ENCODE peak calls at places on chromosomes 13 and 19, in six cellular contexts. One of them, this sample, is unnamed.

GRCh38 chr13:41533266-41533665 is 75.9 kb downstream of the RGCC start:
- DNase-seq in GM13976: no peak
- DNase-seq in lower leg skin: no peak
- DNase-seq in heart left ventricle: no peak
- DNase-seq in OCI-LY7: no peak
- DNase-seq in tibial artery: no peak
- DNase-seq in this sample: no peak

GRCh38 chr13:85241045-85241444 is 558.2 kb downstream of the SLITRK6 start:
- DNase-seq in GM13976: no peak
- DNase-seq in lower leg skin: no peak
- DNase-seq in heart left ventricle: no peak
- DNase-seq in OCI-LY7: no peak
- DNase-seq in tibial artery: no peak
- DNase-seq in this sample: no peak

GRCh38 chr19:56367829-56368711 is 25.3 kb downstream of the ZNF582 start:
- DNase-seq in GM13976: peak; percentile 68
- DNase-seq in lower leg skin: peak; percentile 81
- DNase-seq in heart left ventricle: peak; percentile 93
- DNase-seq in OCI-LY7: no peak
- DNase-seq in tibial artery: peak; percentile 94
- DNase-seq in this sample: peak; percentile 59

GRCh38 chr13:56528040-56528760 is 612.5 kb upstream of the PRR20A start:
- DNase-seq in GM13976: no peak
- DNase-seq in lower leg skin: no peak
- DNase-seq in heart left ventricle: no peak
- DNase-seq in OCI-LY7: no peak
- DNase-seq in tibial artery: no peak
- DNase-seq in this sample: no peak

GRCh38 chr13:47033216-47033615 is 136.4 kb upstream of the HTR2A start:
- DNase-seq in GM13976: no peak
- DNase-seq in lower leg skin: no peak
- DNase-seq in heart left ventricle: no peak
- DNase-seq in OCI-LY7: no peak
- DNase-seq in tibial artery: no peak
- DNase-seq in this sample: no peak

GRCh38 chr13:91313581-91313980 is 33.9 kb upstream of the MIR17HG start:
- DNase-seq in GM13976: no peak
- DNase-seq in lower leg skin: no peak
- DNase-seq in heart left ventricle: no peak
- DNase-seq in OCI-LY7: no peak
- DNase-seq in tibial artery: no peak
- DNase-seq in this sample: no peak

GRCh38 chr13:57633950-57634828 is 2.6 kb downstream of the PCDH17 start:
- DNase-seq in GM13976: peak; percentile 13
- DNase-seq in lower leg skin: no peak
- DNase-seq in heart left ventricle: peak; percentile 12
- DNase-seq in OCI-LY7: no peak
- DNase-seq in tibial artery: peak; percentile 65
- DNase-seq in this sample: no peak

GRCh38 chr19:37572203-37572602 is 22.4 kb downstream of the ZNF571 start:
- DNase-seq in GM13976: no peak
- DNase-seq in lower leg skin: no peak
- DNase-seq in heart left ventricle: no peak
- DNase-seq in OCI-LY7: no peak
- DNase-seq in tibial artery: no peak
- DNase-seq in this sample: no peak

GRCh38 chr19:10270180-10270615 is 722 bp upstream of the ICAM1 start:
- DNase-seq in GM13976: peak; percentile 84
- DNase-seq in lower leg skin: peak; percentile 58
- DNase-seq in heart left ventricle: peak; percentile 72
- DNase-seq in OCI-LY7: no peak
- DNase-seq in tibial artery: peak; percentile 79
- DNase-seq in this sample: peak; percentile 72

GRCh38 chr19:5454743-5455142 is 474 bp upstream of the ZNRF4 start:
- DNase-seq in GM13976: no peak
- DNase-seq in lower leg skin: no peak
- DNase-seq in heart left ventricle: no peak
- DNase-seq in OCI-LY7: no peak
- DNase-seq in tibial artery: no peak
- DNase-seq in this sample: no peak

GRCh38 chr13:102724923-102725322 is 30.1 kb upstream of the METTL21C start:
- DNase-seq in GM13976: no peak
- DNase-seq in lower leg skin: no peak
- DNase-seq in heart left ventricle: no peak
- DNase-seq in OCI-LY7: peak; percentile 8
- DNase-seq in tibial artery: no peak
- DNase-seq in this sample: peak; percentile 17

GRCh38 chr19:44142014-44142523 is 715 bp downstream of the ZNF234 start:
- DNase-seq in GM13976: no peak
- DNase-seq in lower leg skin: no peak
- DNase-seq in heart left ventricle: no peak
- DNase-seq in OCI-LY7: no peak
- DNase-seq in tibial artery: no peak
- DNase-seq in this sample: no peak

GRCh38 chr13:74575729-74576125 is 441.5 kb upstream of the KLF12 start:
- DNase-seq in GM13976: peak; percentile 24
- DNase-seq in lower leg skin: peak; percentile 22
- DNase-seq in heart left ventricle: peak; percentile 93
- DNase-seq in OCI-LY7: no peak
- DNase-seq in tibial artery: peak; percentile 90
- DNase-seq in this sample: no peak

GRCh38 chr13:112444416-112445399 is 68.6 kb downstream of the SPACA7 start:
- DNase-seq in GM13976: no peak
- DNase-seq in lower leg skin: no peak
- DNase-seq in heart left ventricle: no peak
- DNase-seq in OCI-LY7: no peak
- DNase-seq in tibial artery: peak; percentile 59
- DNase-seq in this sample: no peak

GRCh38 chr13:73938375-73939070 is 195.7 kb downstream of the KLF12 start:
- DNase-seq in GM13976: no peak
- DNase-seq in lower leg skin: no peak
- DNase-seq in heart left ventricle: no peak
- DNase-seq in OCI-LY7: no peak
- DNase-seq in tibial artery: no peak
- DNase-seq in this sample: no peak

DNA sequence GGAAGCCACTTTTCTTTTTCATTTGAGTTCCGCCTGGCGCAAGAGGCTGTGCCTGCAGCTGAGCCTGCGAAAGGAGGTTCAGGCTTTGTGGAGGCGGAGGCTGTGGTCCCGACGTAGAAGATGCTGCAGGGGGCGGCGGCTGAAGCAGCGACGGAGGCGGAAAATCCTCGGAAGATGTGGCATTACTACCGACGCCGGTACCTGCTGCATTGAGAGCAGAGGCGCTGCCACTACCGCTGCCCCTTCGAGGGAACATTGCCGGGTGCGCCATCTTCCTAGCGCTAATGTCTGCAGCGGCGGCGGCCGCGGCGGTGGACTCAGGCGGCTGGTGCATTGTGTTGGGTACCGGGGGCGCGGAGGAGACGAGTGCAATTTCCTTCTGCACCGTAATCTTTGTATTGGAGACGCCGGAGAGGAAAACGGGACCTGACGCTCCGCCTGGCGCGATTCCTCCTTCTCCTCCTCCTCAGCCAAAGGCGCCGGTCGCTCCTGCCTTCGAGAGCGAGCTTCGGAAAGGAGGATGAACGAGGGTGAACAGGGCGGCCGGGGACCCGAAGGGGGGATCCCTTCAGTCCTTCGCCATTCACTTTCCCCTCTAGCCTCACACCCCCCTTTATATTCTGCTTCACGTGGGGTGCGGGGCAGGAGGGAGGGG is at the start of gene TSC22D1:
- DNase-seq in GM13976: peak; percentile 59
- DNase-seq in lower leg skin: peak; percentile 25
- DNase-seq in heart left ventricle: peak; percentile 44
- DNase-seq in OCI-LY7: peak; percentile 38
- DNase-seq in tibial artery: peak; percentile 73
- DNase-seq in this sample: peak; percentile 52
- TF ChIP-seq CTCF in GM13976: no peak
- TF ChIP-seq CTCF in lower leg skin: no peak
- TF ChIP-seq CTCF in heart left ventricle: no peak
- TF ChIP-seq CTCF in OCI-LY7: no peak
- TF ChIP-seq CTCF in tibial artery: no peak
- TF ChIP-seq CTCF in this sample: no peak

GRCh38 chr13:103878891-103879605 is 812.8 kb upstream of the SLC10A2 start:
- DNase-seq in GM13976: no peak
- DNase-seq in lower leg skin: no peak
- DNase-seq in heart left ventricle: no peak
- DNase-seq in OCI-LY7: no peak
- DNase-seq in tibial artery: no peak
- DNase-seq in this sample: no peak
- TF ChIP-seq CTCF in GM13976: no peak
- TF ChIP-seq CTCF in lower leg skin: no peak
- TF ChIP-seq CTCF in heart left ventricle: no peak
- TF ChIP-seq CTCF in OCI-LY7: no peak
- TF ChIP-seq CTCF in tibial artery: no peak
- TF ChIP-seq CTCF in this sample: no peak

GRCh38 chr19:58279925-58280316 is 1.2 kb downstream of the ZNF8 start:
- DNase-seq in GM13976: no peak
- DNase-seq in lower leg skin: no peak
- DNase-seq in heart left ventricle: no peak
- DNase-seq in OCI-LY7: no peak
- DNase-seq in tibial artery: no peak
- DNase-seq in this sample: no peak

GRCh38 chr19:58277748-58278147 is 1.0 kb upstream of the ZNF8 start:
- DNase-seq in GM13976: no peak
- DNase-seq in lower leg skin: no peak
- DNase-seq in heart left ventricle: no peak
- DNase-seq in OCI-LY7: no peak
- DNase-seq in tibial artery: no peak
- DNase-seq in this sample: no peak

GRCh38 chr19:58279042-58279924 is 528 bp downstream of the ZNF8 start:
- DNase-seq in GM13976: peak; percentile 65
- DNase-seq in lower leg skin: peak; percentile 57
- DNase-seq in heart left ventricle: peak; percentile 83
- DNase-seq in OCI-LY7: peak; percentile 35
- DNase-seq in tibial artery: peak; percentile 84
- DNase-seq in this sample: peak; percentile 52

GRCh38 chr19:58277197-58277596 is 1.6 kb upstream of the ZNF8 start:
- DNase-seq in GM13976: no peak
- DNase-seq in lower leg skin: no peak
- DNase-seq in heart left ventricle: no peak
- DNase-seq in OCI-LY7: no peak
- DNase-seq in tibial artery: no peak
- DNase-seq in this sample: no peak

DNA sequence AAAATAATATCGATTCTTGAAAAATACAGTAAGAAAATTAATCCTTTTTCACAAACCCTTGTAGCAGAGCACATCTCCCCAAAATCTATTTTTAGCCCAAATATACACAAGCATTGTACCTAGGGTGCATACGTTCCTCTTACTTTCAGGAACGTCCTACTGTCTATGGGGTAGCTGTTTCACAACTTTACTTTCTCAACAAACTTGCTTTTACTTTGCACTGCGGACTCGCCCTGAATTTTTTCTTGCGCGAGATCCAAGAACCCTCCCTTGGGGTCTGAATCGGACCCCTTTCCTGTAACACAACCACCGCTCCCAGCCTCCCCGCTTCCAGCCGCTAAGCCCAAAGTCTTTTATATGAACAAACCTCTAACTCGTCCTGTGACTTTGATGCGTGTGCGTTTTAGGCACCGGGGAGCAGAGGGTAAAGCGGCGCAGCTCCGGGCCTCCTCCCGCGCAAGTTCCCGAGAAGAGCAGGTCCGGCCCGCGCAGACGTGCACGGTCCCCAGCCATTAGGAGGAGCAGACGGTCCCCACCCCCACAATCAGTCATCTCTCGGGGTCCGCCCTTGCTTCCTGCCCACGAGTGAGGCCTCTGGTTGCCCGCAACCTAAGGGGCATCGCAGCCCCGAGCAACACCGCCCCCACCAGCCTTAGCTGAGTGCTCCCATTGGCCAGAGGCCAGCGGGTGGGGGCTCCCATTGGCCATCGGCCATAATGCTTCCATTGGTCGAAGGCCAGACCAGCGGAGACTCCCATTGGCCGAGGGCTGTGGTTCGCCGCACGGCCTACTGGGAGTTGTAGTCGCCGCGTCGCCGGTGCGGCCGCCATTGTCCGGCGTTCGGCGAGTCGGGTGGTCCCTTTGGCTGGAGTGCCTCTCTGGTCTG is at the start of gene ZNF8:
- DNase-seq in GM13976: peak; percentile 100
- DNase-seq in lower leg skin: peak; percentile 95
- DNase-seq in heart left ventricle: peak; percentile 98
- DNase-seq in OCI-LY7: peak; percentile 99
- DNase-seq in tibial artery: peak; percentile 98
- DNase-seq in this sample: peak; percentile 97
- TF ChIP-seq CTCF in GM13976: no peak
- TF ChIP-seq CTCF in lower leg skin: no peak
- TF ChIP-seq CTCF in heart left ventricle: no peak
- TF ChIP-seq CTCF in OCI-LY7: no peak
- TF ChIP-seq CTCF in tibial artery: no peak
- TF ChIP-seq CTCF in this sample: no peak

GRCh38 chr19:3990815-3991117 is 5.5 kb upstream of the EEF2 start:
- DNase-seq in GM13976: no peak
- DNase-seq in lower leg skin: no peak
- DNase-seq in heart left ventricle: no peak
- DNase-seq in OCI-LY7: no peak
- DNase-seq in tibial artery: no peak
- DNase-seq in this sample: no peak

GRCh38 chr19:3986260-3987041 is 1.2 kb upstream of the EEF2 start:
- DNase-seq in GM13976: no peak
- DNase-seq in lower leg skin: no peak
- DNase-seq in heart left ventricle: peak; percentile 67
- DNase-seq in OCI-LY7: peak; percentile 89
- DNase-seq in tibial artery: no peak
- DNase-seq in this sample: no peak

GRCh38 chr19:3984908-3985642 is at the start of gene EEF2:
- DNase-seq in GM13976: peak; percentile 96
- DNase-seq in lower leg skin: peak; percentile 82
- DNase-seq in heart left ventricle: peak; percentile 92
- DNase-seq in OCI-LY7: peak; percentile 96
- DNase-seq in tibial artery: peak; percentile 93
- DNase-seq in this sample: peak; percentile 96

GRCh38 chr19:3985643-3986259 is 488 bp upstream of the EEF2 start:
- DNase-seq in GM13976: no peak
- DNase-seq in lower leg skin: peak; percentile 15
- DNase-seq in heart left ventricle: no peak
- DNase-seq in OCI-LY7: no peak
- DNase-seq in tibial artery: no peak
- DNase-seq in this sample: no peak

DNA sequence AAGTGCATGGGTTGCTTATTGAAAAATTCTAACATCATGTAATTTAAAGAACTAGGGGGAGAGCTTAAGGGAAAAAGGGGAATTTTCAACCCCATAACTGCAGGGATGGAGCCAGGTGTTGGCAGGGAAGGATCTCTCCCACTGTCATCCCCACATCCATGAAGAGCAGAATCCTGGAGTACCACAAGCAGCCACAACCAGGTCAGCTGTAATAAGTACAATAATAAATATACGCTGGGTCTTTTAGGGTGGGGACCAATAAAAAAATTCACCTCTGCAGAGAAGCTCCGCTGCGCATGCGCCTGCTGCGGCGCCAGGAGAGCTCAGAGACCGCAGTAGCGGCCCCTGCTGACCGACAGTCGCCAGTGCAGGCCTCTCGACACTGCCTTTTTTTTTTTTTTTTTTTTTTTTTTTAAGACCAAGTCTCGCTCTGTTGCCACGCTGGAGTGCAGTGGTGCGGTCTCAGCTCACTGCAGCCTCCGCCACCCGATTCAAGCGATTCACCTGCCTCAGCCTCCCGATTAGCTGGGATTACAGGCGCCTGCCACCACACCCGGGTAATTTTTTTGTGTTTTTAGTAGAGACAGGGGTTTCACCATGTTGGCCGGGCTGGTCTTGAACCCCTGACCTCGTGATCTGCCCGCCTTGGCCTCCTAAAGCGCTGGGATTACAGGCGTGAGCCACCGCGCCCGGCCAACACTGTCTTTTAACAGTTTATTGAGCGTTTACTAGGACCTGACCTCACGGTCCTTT is 2.5 kb upstream of the EEF2 start:
- DNase-seq in GM13976: peak; percentile 88
- DNase-seq in lower leg skin: peak; percentile 75
- DNase-seq in heart left ventricle: peak; percentile 83
- DNase-seq in OCI-LY7: peak; percentile 95
- DNase-seq in tibial artery: peak; percentile 90
- DNase-seq in this sample: peak; percentile 85
- TF ChIP-seq CTCF in GM13976: peak; percentile 84
- TF ChIP-seq CTCF in lower leg skin: peak; percentile 83
- TF ChIP-seq CTCF in heart left ventricle: peak; percentile 88
- TF ChIP-seq CTCF in OCI-LY7: peak; percentile 76
- TF ChIP-seq CTCF in tibial artery: peak; percentile 68
- TF ChIP-seq CTCF in this sample: peak; percentile 81

This sample was measured in GM20000.